ENCODE peak calls at places on chromosomes 11 and 22, in four cellular contexts. One of them, this sample, is unnamed.

GRCh38 chr11:31810779-31811647 is at the start of gene PAX6:
- DNase-seq in NCI-H2029 treated with DMSO at 0.1 percent for 48 hours: peak
- DNase-seq in right cardiac atrium: peak
- DNase-seq in substantia nigra: peak
- DNase-seq in this sample: no peak

GRCh38 chr11:96246718-96247540 is 96.1 kb downstream of the MAML2 start:
- DNase-seq in NCI-H2029 treated with DMSO at 0.1 percent for 48 hours: no peak
- DNase-seq in right cardiac atrium: no peak
- DNase-seq in substantia nigra: no peak
- DNase-seq in this sample: peak

GRCh38 chr11:66280428-66280827 is 2.5 kb downstream of the CNIH2 start:
- DNase-seq in NCI-H2029 treated with DMSO at 0.1 percent for 48 hours: no peak
- DNase-seq in right cardiac atrium: no peak
- DNase-seq in substantia nigra: no peak
- DNase-seq in this sample: no peak

GRCh38 chr11:80473562-80473961 is 1032.7 kb upstream of the TENM4 start:
- DNase-seq in NCI-H2029 treated with DMSO at 0.1 percent for 48 hours: no peak
- DNase-seq in right cardiac atrium: no peak
- DNase-seq in substantia nigra: no peak
- DNase-seq in this sample: no peak

GRCh38 chr11:82864268-82864667 is 36.0 kb downstream of the PRCP start:
- DNase-seq in NCI-H2029 treated with DMSO at 0.1 percent for 48 hours: no peak
- DNase-seq in right cardiac atrium: peak
- DNase-seq in substantia nigra: peak
- DNase-seq in this sample: peak

GRCh38 chr22:26671317-26672059 is 14.1 kb downstream of the MIAT start:
- DNase-seq in NCI-H2029 treated with DMSO at 0.1 percent for 48 hours: no peak
- DNase-seq in right cardiac atrium: peak
- DNase-seq in substantia nigra: no peak
- DNase-seq in this sample: no peak

GRCh38 chr11:10550503-10550902 is 9.5 kb upstream of the RNF141 start:
- DNase-seq in NCI-H2029 treated with DMSO at 0.1 percent for 48 hours: no peak
- DNase-seq in right cardiac atrium: no peak
- DNase-seq in substantia nigra: no peak
- DNase-seq in this sample: peak

GRCh38 chr11:37026326-37026725 is 428.3 kb upstream of the RAG2 start:
- DNase-seq in NCI-H2029 treated with DMSO at 0.1 percent for 48 hours: no peak
- DNase-seq in right cardiac atrium: no peak
- DNase-seq in substantia nigra: no peak
- DNase-seq in this sample: no peak

GRCh38 chr11:937853-938261 is 12.2 kb downstream of the AP2A2 start:
- DNase-seq in NCI-H2029 treated with DMSO at 0.1 percent for 48 hours: no peak
- DNase-seq in right cardiac atrium: no peak
- DNase-seq in substantia nigra: no peak
- DNase-seq in this sample: no peak

GRCh38 chr22:25475554-25476022 is 88.9 kb upstream of the GRK3 start:
- DNase-seq in NCI-H2029 treated with DMSO at 0.1 percent for 48 hours: peak
- DNase-seq in right cardiac atrium: peak
- DNase-seq in substantia nigra: peak
- DNase-seq in this sample: peak

GRCh38 chr11:95337175-95337957 is 106.4 kb upstream of the SESN3 start:
- DNase-seq in NCI-H2029 treated with DMSO at 0.1 percent for 48 hours: no peak
- DNase-seq in right cardiac atrium: peak
- DNase-seq in substantia nigra: peak
- DNase-seq in this sample: peak

GRCh38 chr11:7321708-7322448 is 70.2 kb downstream of the SYT9 start:
- DNase-seq in NCI-H2029 treated with DMSO at 0.1 percent for 48 hours: no peak
- DNase-seq in right cardiac atrium: no peak
- DNase-seq in substantia nigra: no peak
- DNase-seq in this sample: no peak

GRCh38 chr22:42074153-42074750 is at the start of gene PHETA2:
- DNase-seq in NCI-H2029 treated with DMSO at 0.1 percent for 48 hours: no peak
- DNase-seq in right cardiac atrium: peak
- DNase-seq in substantia nigra: no peak
- DNase-seq in this sample: peak

GRCh38 chr22:27138471-27138870 is 481.1 kb downstream of the MIAT start:
- DNase-seq in NCI-H2029 treated with DMSO at 0.1 percent for 48 hours: no peak
- DNase-seq in right cardiac atrium: no peak
- DNase-seq in substantia nigra: no peak
- DNase-seq in this sample: no peak

GRCh38 chr11:61949169-61950034 is 749 bp upstream of the BEST1 start:
- DNase-seq in NCI-H2029 treated with DMSO at 0.1 percent for 48 hours: peak
- DNase-seq in right cardiac atrium: peak
- DNase-seq in substantia nigra: peak
- DNase-seq in this sample: peak

GRCh38 chr22:31044262-31044861 is 36.8 kb upstream of the SMTN start:
- DNase-seq in NCI-H2029 treated with DMSO at 0.1 percent for 48 hours: no peak
- DNase-seq in right cardiac atrium: peak
- DNase-seq in substantia nigra: no peak
- DNase-seq in this sample: no peak

GRCh38 chr11:75174781-75175370 is 24.0 kb downstream of the SLCO2B1 start:
- DNase-seq in NCI-H2029 treated with DMSO at 0.1 percent for 48 hours: no peak
- DNase-seq in right cardiac atrium: no peak
- DNase-seq in substantia nigra: peak
- DNase-seq in this sample: no peak

GRCh38 chr11:30919389-30920172 is 333.4 kb upstream of the MPPED2 start:
- DNase-seq in NCI-H2029 treated with DMSO at 0.1 percent for 48 hours: no peak
- DNase-seq in right cardiac atrium: no peak
- DNase-seq in substantia nigra: no peak
- DNase-seq in this sample: no peak

GRCh38 chr11:10067629-10068300 is 226.3 kb downstream of the SBF2 start:
- DNase-seq in NCI-H2029 treated with DMSO at 0.1 percent for 48 hours: no peak
- DNase-seq in right cardiac atrium: no peak
- DNase-seq in substantia nigra: no peak
- DNase-seq in this sample: no peak

GRCh38 chr11:63212742-63213141 is 30.7 kb downstream of the SLC22A25 start:
- DNase-seq in NCI-H2029 treated with DMSO at 0.1 percent for 48 hours: peak
- DNase-seq in right cardiac atrium: no peak
- DNase-seq in substantia nigra: no peak
- DNase-seq in this sample: no peak

GRCh38 chr11:41113160-41113559 is 346.3 kb downstream of the LRRC4C start:
- DNase-seq in NCI-H2029 treated with DMSO at 0.1 percent for 48 hours: no peak
- DNase-seq in right cardiac atrium: no peak
- DNase-seq in substantia nigra: no peak
- DNase-seq in this sample: no peak

GRCh38 chr11:76984741-76985140 is 49.5 kb upstream of the B3GNT6 start:
- DNase-seq in NCI-H2029 treated with DMSO at 0.1 percent for 48 hours: peak
- DNase-seq in right cardiac atrium: no peak
- DNase-seq in substantia nigra: no peak
- DNase-seq in this sample: no peak

GRCh38 chr11:888290-889212 is 22.1 kb downstream of the CHID1 start:
- DNase-seq in NCI-H2029 treated with DMSO at 0.1 percent for 48 hours: no peak
- DNase-seq in right cardiac atrium: no peak
- DNase-seq in substantia nigra: peak
- DNase-seq in this sample: no peak

GRCh38 chr11:76910620-76911414 is 50.1 kb downstream of the ACER3 start:
- DNase-seq in NCI-H2029 treated with DMSO at 0.1 percent for 48 hours: no peak
- DNase-seq in right cardiac atrium: peak
- DNase-seq in substantia nigra: no peak
- DNase-seq in this sample: peak

GRCh38 chr11:119912214-119912613 is 183.2 kb upstream of the NECTIN1 start:
- DNase-seq in NCI-H2029 treated with DMSO at 0.1 percent for 48 hours: peak
- DNase-seq in right cardiac atrium: no peak
- DNase-seq in substantia nigra: no peak
- DNase-seq in this sample: no peak

GRCh38 chr11:65423516-65424199 is 1.1 kb downstream of the NEAT1 start:
- DNase-seq in NCI-H2029 treated with DMSO at 0.1 percent for 48 hours: no peak
- DNase-seq in right cardiac atrium: peak
- DNase-seq in substantia nigra: peak
- DNase-seq in this sample: peak

GRCh38 chr22:30867746-30868662 is 100.6 kb downstream of the MORC2 start:
- DNase-seq in NCI-H2029 treated with DMSO at 0.1 percent for 48 hours: no peak
- DNase-seq in right cardiac atrium: no peak
- DNase-seq in substantia nigra: no peak
- DNase-seq in this sample: no peak

GRCh38 chr11:68843052-68843561 is 1.4 kb upstream of the CPT1A start:
- DNase-seq in NCI-H2029 treated with DMSO at 0.1 percent for 48 hours: peak
- DNase-seq in right cardiac atrium: no peak
- DNase-seq in substantia nigra: no peak
- DNase-seq in this sample: peak

GRCh38 chr22:23228503-23228902 is 48.2 kb downstream of the BCR start:
- DNase-seq in NCI-H2029 treated with DMSO at 0.1 percent for 48 hours: no peak
- DNase-seq in right cardiac atrium: no peak
- DNase-seq in substantia nigra: no peak
- DNase-seq in this sample: no peak

GRCh38 chr11:109914038-109914437 is 179.2 kb upstream of the ZC3H12C start:
- DNase-seq in NCI-H2029 treated with DMSO at 0.1 percent for 48 hours: no peak
- DNase-seq in right cardiac atrium: no peak
- DNase-seq in substantia nigra: no peak
- DNase-seq in this sample: no peak